ENCODE peak calls at places on chromosomes 11 and 22, in six cellular contexts. H, P, T, V, C and B are unnamed samples.

GRCh38 chr22:44755956-44756361 is 3.6 kb downstream of the ARHGAP8 start:
- DNase-seq in H (no peak), P (no peak), T (no peak), V (peak; percentile 77), C (no peak), B (no peak)

GRCh38 chr11:64742087-64742939 is 1.6 kb downstream of the RASGRP2 start:
- DNase-seq in H (no peak), P (no peak), T (no peak), V (no peak), C (peak; percentile 74), B (no peak)

GRCh38 chr22:19406846-19407245 is 24.7 kb downstream of the HIRA start:
- DNase-seq in H (no peak), P (no peak), T (no peak), V (no peak), C (no peak), B (no peak)

GRCh38 chr11:114142646-114143045 is 83.1 kb downstream of the ZBTB16 start:
- DNase-seq in H (no peak), P (no peak), T (no peak), V (no peak), C (no peak), B (no peak)

GRCh38 chr11:45233121-45233803 is 52.9 kb downstream of the SYT13 start:
- DNase-seq in H (peak; percentile 95), P (peak; percentile 50), T (no peak), V (peak; percentile 71), C (peak; percentile 82), B (peak; percentile 7)

GRCh38 chr11:125429807-125430678 is 66.0 kb downstream of the FEZ1 start:
- DNase-seq in H (no peak), P (no peak), T (no peak), V (no peak), C (no peak), B (no peak)

GRCh38 chr11:47257518-47258316 is at the start of gene NR1H3:
- DNase-seq in H (peak; percentile 70), P (peak; percentile 75), T (no peak), V (peak; percentile 82), C (peak; percentile 39), B (no peak)

GRCh38 chr11:119623682-119624081 is 105.3 kb downstream of the NECTIN1 start:
- DNase-seq in H (no peak), P (no peak), T (no peak), V (no peak), C (no peak), B (no peak)

GRCh38 chr11:8777907-8778767 is 95.5 kb downstream of the RPL27A start:
- DNase-seq in H (no peak), P (peak; percentile 54), T (peak; percentile 42), V (no peak), C (peak; percentile 45), B (no peak)

GRCh38 chr22:32469799-32470212 is 4.8 kb upstream of the FBXO7 start:
- DNase-seq in H (peak; percentile 26), P (peak; percentile 59), T (no peak), V (no peak), C (no peak), B (peak; percentile 32)

GRCh38 chr11:93017821-93018690 is 48.6 kb downstream of the MTNR1B start:
- DNase-seq in H (no peak), P (peak; percentile 55), T (no peak), V (no peak), C (no peak), B (no peak)

GRCh38 chr11:117657801-117658200 is 139.2 kb downstream of the DSCAML1 start:
- DNase-seq in H (no peak), P (no peak), T (no peak), V (no peak), C (no peak), B (no peak)

GRCh38 chr11:109733245-109733644 is 311.3 kb downstream of the C11orf87 start:
- DNase-seq in H (no peak), P (peak; percentile 33), T (no peak), V (no peak), C (no peak), B (no peak)

GRCh38 chr22:26589845-26590524 is at the start of gene TPST2:
- DNase-seq in H (peak; percentile 54), P (peak; percentile 56), T (peak; percentile 19), V (peak; percentile 84), C (peak; percentile 94), B (no peak)

GRCh38 chr11:5694642-5695041 is 5.1 kb downstream of the TRIM22 start:
- DNase-seq in H (no peak), P (no peak), T (no peak), V (no peak), C (no peak), B (no peak)

GRCh38 chr11:59264736-59265135 is 52.0 kb upstream of the MPEG1 start:
- DNase-seq in H (no peak), P (no peak), T (no peak), V (no peak), C (no peak), B (no peak)

GRCh38 chr11:32960553-32961164 is 55.0 kb upstream of the DEPDC7 start:
- DNase-seq in H (no peak), P (peak; percentile 80), T (peak; percentile 50), V (no peak), C (peak; percentile 19), B (peak; percentile 27)

GRCh38 chr22:36328635-36329216 is 59.0 kb downstream of the MYH9 start:
- DNase-seq in H (no peak), P (peak; percentile 73), T (peak; percentile 70), V (no peak), C (peak; percentile 62), B (peak; percentile 85)

GRCh38 chr11:123475478-123475877 is 45.4 kb downstream of the GRAMD1B start:
- DNase-seq in H (peak; percentile 8), P (peak; percentile 42), T (no peak), V (no peak), C (no peak), B (no peak)